ENCODE peak calls at places on chromosomes 5 and 9, in four cellular contexts. One of them, this sample, is unnamed.

GRCh38 chr9:27124151-27124550 is 15.1 kb downstream of the TEK start:
- DNase-seq in astrocyte: peak; percentile 72
- DNase-seq in A549: no peak
- DNase-seq in PC-3: peak; percentile 65
- DNase-seq in this sample: no peak

GRCh38 chr5:151182976-151183375 is 25.4 kb upstream of the ANXA6 start:
- DNase-seq in A549: no peak
- DNase-seq in astrocyte: no peak
- DNase-seq in PC-3: no peak
- DNase-seq in this sample: no peak

GRCh38 chr5:54695198-54695966 is 177.8 kb downstream of the SNX18 start:
- DNase-seq in A549: no peak
- DNase-seq in astrocyte: no peak
- DNase-seq in PC-3: no peak
- DNase-seq in this sample: no peak

GRCh38 chr5:117261948-117262606 is 687.5 kb upstream of the SEMA6A start:
- DNase-seq in astrocyte: no peak
- DNase-seq in PC-3: no peak
- DNase-seq in A549: no peak
- DNase-seq in this sample: no peak

GRCh38 chr5:141260458-141261237 is 15.5 kb downstream of the PCDHB15 start:
- DNase-seq in PC-3: peak; percentile 7
- DNase-seq in A549: peak; percentile 31
- DNase-seq in astrocyte: peak; percentile 5
- DNase-seq in this sample: no peak

GRCh38 chr9:112546149-112547012 is 59.8 kb downstream of the KIAA1958 start:
- DNase-seq in A549: no peak
- DNase-seq in astrocyte: peak; percentile 70
- DNase-seq in PC-3: no peak
- DNase-seq in this sample: no peak

GRCh38 chr5:124979174-124979573 is 232.7 kb upstream of the ZNF608 start:
- DNase-seq in PC-3: peak; percentile 49
- DNase-seq in A549: peak; percentile 32
- DNase-seq in astrocyte: no peak
- DNase-seq in this sample: no peak

GRCh38 chr9:14511452-14511851 is 181.8 kb downstream of the ZDHHC21 start:
- DNase-seq in A549: no peak
- DNase-seq in astrocyte: no peak
- DNase-seq in PC-3: peak; percentile 14
- DNase-seq in this sample: no peak

GRCh38 chr5:17256171-17256570 is 38.7 kb downstream of the BASP1 start:
- DNase-seq in PC-3: no peak
- DNase-seq in astrocyte: no peak
- DNase-seq in A549: no peak
- DNase-seq in this sample: no peak

GRCh38 chr5:177123789-177124485 is 9.6 kb upstream of the NSD1 start:
- DNase-seq in PC-3: no peak
- DNase-seq in A549: no peak
- DNase-seq in astrocyte: no peak
- DNase-seq in this sample: no peak

GRCh38 chr9:4837768-4838546 is 45.2 kb downstream of the RCL1 start:
- DNase-seq in PC-3: peak; percentile 31
- DNase-seq in astrocyte: peak; percentile 97
- DNase-seq in A549: no peak
- DNase-seq in this sample: no peak

GRCh38 chr9:121736147-121736721 is 84.8 kb downstream of the DAB2IP start:
- DNase-seq in PC-3: no peak
- DNase-seq in A549: peak; percentile 9
- DNase-seq in astrocyte: no peak
- DNase-seq in this sample: no peak

GRCh38 chr5:1513326-1514026 is 10.3 kb downstream of the LPCAT1 start:
- DNase-seq in A549: no peak
- DNase-seq in astrocyte: no peak
- DNase-seq in PC-3: no peak
- DNase-seq in this sample: no peak

GRCh38 chr9:18368206-18368605 is 105.7 kb upstream of the ADAMTSL1 start:
- DNase-seq in A549: no peak
- DNase-seq in astrocyte: peak; percentile 32
- DNase-seq in PC-3: no peak
- DNase-seq in this sample: no peak

GRCh38 chr9:82130331-82131042 is 141.9 kb downstream of the SPATA31D1 start:
- DNase-seq in astrocyte: no peak
- DNase-seq in A549: no peak
- DNase-seq in PC-3: no peak
- DNase-seq in this sample: no peak

DNA sequence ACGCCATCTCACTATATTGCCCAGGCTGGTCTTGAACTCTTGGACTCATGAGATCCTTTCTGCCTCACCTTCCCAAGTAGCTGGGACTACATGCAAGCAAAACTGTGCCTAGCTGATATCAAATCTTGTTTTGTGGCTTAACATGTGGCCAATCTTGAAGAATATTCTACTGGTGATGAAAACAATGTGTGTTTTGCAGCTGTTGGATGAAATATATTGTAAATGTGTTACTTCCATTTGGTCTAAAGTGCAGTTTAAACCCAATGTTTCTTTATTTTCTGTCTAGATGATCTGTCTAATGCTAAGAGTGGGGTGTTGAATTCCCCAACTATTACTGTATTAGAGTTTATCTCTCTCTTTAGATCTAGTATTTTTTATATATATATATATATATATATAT is 73.1 kb downstream of the RNF130 start:
- DNase-seq in A549: no peak
- DNase-seq in PC-3: no peak
- DNase-seq in astrocyte: no peak
- DNase-seq in this sample: no peak
- H3K9me3 ChIP-seq in A549: peaks cover 27% of the 10 kb centered on the region
- H3K9me3 ChIP-seq in PC-3: peaks cover 10% of the 10 kb centered on the region
- H3K9me3 ChIP-seq in astrocyte: peaks cover 3% of the 10 kb centered on the region
- H3K9me3 ChIP-seq in this sample: no peaks in the 10 kb centered on the region

GRCh38 chr5:34544403-34544802 is 111.7 kb upstream of the RAI14 start:
- DNase-seq in astrocyte: no peak
- DNase-seq in A549: no peak
- DNase-seq in PC-3: no peak
- DNase-seq in this sample: no peak
- H3K9me3 ChIP-seq in astrocyte: peaks cover 7% of the 10 kb centered on the region
- H3K9me3 ChIP-seq in A549: peaks cover 23% of the 10 kb centered on the region
- H3K9me3 ChIP-seq in PC-3: peaks cover 16% of the 10 kb centered on the region
- H3K9me3 ChIP-seq in this sample: no peaks in the 10 kb centered on the region

GRCh38 chr9:8071445-8071798 is 271.8 kb upstream of the DMAC1 start:
- DNase-seq in astrocyte: no peak
- DNase-seq in A549: no peak
- DNase-seq in PC-3: no peak
- DNase-seq in this sample: no peak
- H3K9me3 ChIP-seq in astrocyte: no peaks in the 10 kb centered on the region
- H3K9me3 ChIP-seq in A549: no peaks in the 10 kb centered on the region
- H3K9me3 ChIP-seq in PC-3: no peaks in the 10 kb centered on the region
- H3K9me3 ChIP-seq in this sample: no peaks in the 10 kb centered on the region

DNA sequence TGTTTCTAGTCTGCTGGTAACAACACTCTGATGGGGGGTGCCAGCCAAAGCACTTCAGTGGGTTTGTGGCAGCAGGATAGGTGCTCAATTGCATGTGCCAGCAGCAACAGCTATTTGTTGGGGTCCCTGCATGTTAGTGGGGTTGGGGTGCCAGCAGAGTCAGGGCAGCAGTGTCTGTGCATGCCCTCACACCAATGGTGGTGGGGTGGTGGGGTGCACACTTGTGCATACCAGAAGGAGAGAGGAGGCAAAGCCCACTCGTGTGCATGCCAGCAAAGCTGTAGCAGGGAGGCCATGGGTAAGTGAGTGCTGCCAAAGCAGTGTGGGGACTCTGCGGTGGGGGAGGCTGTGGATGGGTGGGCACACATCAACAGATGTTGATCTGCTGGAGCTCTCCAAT is 232.2 kb downstream of the GABRG2 start:
- DNase-seq in A549: no peak
- DNase-seq in PC-3: no peak
- DNase-seq in astrocyte: no peak
- DNase-seq in this sample: no peak
- H3K9me3 ChIP-seq in A549: no peaks in the 10 kb centered on the region
- H3K9me3 ChIP-seq in PC-3: peaks cover 7% of the 10 kb centered on the region
- H3K9me3 ChIP-seq in astrocyte: no peaks in the 10 kb centered on the region
- H3K9me3 ChIP-seq in this sample: no peaks in the 10 kb centered on the region